ENCODE peak calls at places on chromosomes 6 and 20, in four cellular contexts. One of them, this sample, is unnamed.

GRCh38 chr6:46059608-46060007 is 43.9 kb upstream of the CLIC5 start:
- DNase-seq in AG10803: no peak
- DNase-seq in astrocyte of the spinal cord: no peak
- DNase-seq in occipital lobe: no peak
- DNase-seq in this sample: no peak

GRCh38 chr6:2021713-2022125 is 223.7 kb downstream of the GMDS start:
- DNase-seq in AG10803: peak; percentile 94
- DNase-seq in astrocyte of the spinal cord: peak; percentile 81
- DNase-seq in occipital lobe: peak; percentile 1
- DNase-seq in this sample: no peak

GRCh38 chr20:24825591-24825990 is 123.5 kb upstream of the CST7 start:
- DNase-seq in AG10803: no peak
- DNase-seq in astrocyte of the spinal cord: no peak
- DNase-seq in occipital lobe: no peak
- DNase-seq in this sample: no peak

GRCh38 chr6:90730191-90730673 is 143.4 kb upstream of the MAP3K7 start:
- DNase-seq in AG10803: no peak
- DNase-seq in astrocyte of the spinal cord: no peak
- DNase-seq in occipital lobe: no peak
- DNase-seq in this sample: no peak

GRCh38 chr6:16762547-16763477 is 1.6 kb upstream of the ATXN1 start:
- DNase-seq in AG10803: peak; percentile 89
- DNase-seq in astrocyte of the spinal cord: peak; percentile 91
- DNase-seq in occipital lobe: no peak
- DNase-seq in this sample: peak; percentile 82

GRCh38 chr6:27374824-27375612 is 13.5 kb upstream of the ZNF391 start:
- DNase-seq in AG10803: peak; percentile 36
- DNase-seq in astrocyte of the spinal cord: peak; percentile 33
- DNase-seq in occipital lobe: peak; percentile 77
- DNase-seq in this sample: peak; percentile 50

GRCh38 chr6:20856681-20857288 is 322.5 kb downstream of the CDKAL1 start:
- DNase-seq in AG10803: no peak
- DNase-seq in astrocyte of the spinal cord: no peak
- DNase-seq in occipital lobe: no peak
- DNase-seq in this sample: no peak

GRCh38 chr6:140905050-140905449 is 1227.7 kb upstream of the GJE1 start:
- DNase-seq in AG10803: no peak
- DNase-seq in astrocyte of the spinal cord: no peak
- DNase-seq in occipital lobe: no peak
- DNase-seq in this sample: no peak

GRCh38 chr6:8434727-8435092 is 635 bp downstream of the SLC35B3 start:
- DNase-seq in AG10803: peak; percentile 5
- DNase-seq in astrocyte of the spinal cord: peak; percentile 19
- DNase-seq in occipital lobe: no peak
- DNase-seq in this sample: no peak

GRCh38 chr6:167401525-167402194 is 76.8 kb downstream of the TTLL2 start:
- DNase-seq in AG10803: no peak
- DNase-seq in astrocyte of the spinal cord: no peak
- DNase-seq in occipital lobe: no peak
- DNase-seq in this sample: no peak

GRCh38 chr20:38658879-38659612 is 57.4 kb downstream of the ARHGAP40 start:
- DNase-seq in AG10803: no peak
- DNase-seq in astrocyte of the spinal cord: no peak
- DNase-seq in occipital lobe: no peak
- DNase-seq in this sample: no peak

GRCh38 chr6:3747100-3747737 is 4.3 kb downstream of the PXDC1 start:
- DNase-seq in AG10803: no peak
- DNase-seq in astrocyte of the spinal cord: no peak
- DNase-seq in occipital lobe: no peak
- DNase-seq in this sample: no peak

GRCh38 chr6:70136996-70137395 is 165.9 kb downstream of the COL9A1 start:
- DNase-seq in AG10803: no peak
- DNase-seq in astrocyte of the spinal cord: no peak
- DNase-seq in occipital lobe: no peak
- DNase-seq in this sample: no peak

GRCh38 chr6:15904651-15905376 is 224.1 kb upstream of the MYLIP start:
- DNase-seq in AG10803: no peak
- DNase-seq in astrocyte of the spinal cord: no peak
- DNase-seq in occipital lobe: no peak
- DNase-seq in this sample: no peak

GRCh38 chr6:34527751-34528670 is 28.1 kb downstream of the SPDEF start:
- DNase-seq in AG10803: no peak
- DNase-seq in astrocyte of the spinal cord: no peak
- DNase-seq in occipital lobe: no peak
- DNase-seq in this sample: no peak

GRCh38 chr20:6265204-6265904 is 142.5 kb upstream of the FERMT1 start:
- DNase-seq in AG10803: peak; percentile 49
- DNase-seq in astrocyte of the spinal cord: peak; percentile 86
- DNase-seq in occipital lobe: no peak
- DNase-seq in this sample: no peak

GRCh38 chr20:57398231-57398821 is 7.1 kb downstream of the RBM38 start:
- DNase-seq in AG10803: no peak
- DNase-seq in astrocyte of the spinal cord: no peak
- DNase-seq in occipital lobe: no peak
- DNase-seq in this sample: peak; percentile 98

GRCh38 chr20:58436868-58437645 is 48.0 kb downstream of the VAPB start:
- DNase-seq in AG10803: no peak
- DNase-seq in astrocyte of the spinal cord: no peak
- DNase-seq in occipital lobe: no peak
- DNase-seq in this sample: no peak

GRCh38 chr6:126333729-126334128 is 6.2 kb upstream of the CENPW start:
- DNase-seq in AG10803: no peak
- DNase-seq in astrocyte of the spinal cord: no peak
- DNase-seq in occipital lobe: no peak
- DNase-seq in this sample: no peak

GRCh38 chr20:6583134-6583738 is 184.2 kb upstream of the BMP2 start:
- DNase-seq in AG10803: peak; percentile 52
- DNase-seq in astrocyte of the spinal cord: peak; percentile 68
- DNase-seq in occipital lobe: no peak
- DNase-seq in this sample: peak; percentile 24

This sample was measured in immature natural killer cell.